ENCODE peak calls at places on chromosomes 11 and 22, in six cellular contexts. One of them, this sample, is unnamed.

GRCh38 chr22:49026476-49027121 is 801.1 kb downstream of the BRD1 start:
- DNase-seq in activated CD4-positive, alpha-beta T cell treated with anti-CD3 and anti-CD28 coated beads for 24 hours: no peak
- DNase-seq in stimulated activated CD8-positive, alpha-beta memory T cell treated with anti-CD3 and anti-CD28 coated beads, Interleukin-7, amount 100 ng/mL, for 4 hours: no peak
- DNase-seq in fibroblast of pulmonary artery: no peak
- DNase-seq in T47D: no peak
- DNase-seq in mesendoderm: peak
- DNase-seq in this sample: no peak

GRCh38 chr11:69529001-69529400 is 47.5 kb downstream of the LINC01488 start:
- DNase-seq in activated CD4-positive, alpha-beta T cell treated with anti-CD3 and anti-CD28 coated beads for 24 hours: no peak
- DNase-seq in stimulated activated CD8-positive, alpha-beta memory T cell treated with anti-CD3 and anti-CD28 coated beads, Interleukin-7, amount 100 ng/mL, for 4 hours: no peak
- DNase-seq in fibroblast of pulmonary artery: no peak
- DNase-seq in T47D: no peak
- DNase-seq in mesendoderm: no peak
- DNase-seq in this sample: no peak

GRCh38 chr11:65132238-65132987 is 1.9 kb downstream of the SYVN1 start:
- DNase-seq in activated CD4-positive, alpha-beta T cell treated with anti-CD3 and anti-CD28 coated beads for 24 hours: no peak
- DNase-seq in stimulated activated CD8-positive, alpha-beta memory T cell treated with anti-CD3 and anti-CD28 coated beads, Interleukin-7, amount 100 ng/mL, for 4 hours: no peak
- DNase-seq in fibroblast of pulmonary artery: no peak
- DNase-seq in T47D: no peak
- DNase-seq in mesendoderm: no peak
- DNase-seq in this sample: no peak

GRCh38 chr11:69870772-69871171 is 51.6 kb upstream of the FGF3 start:
- DNase-seq in activated CD4-positive, alpha-beta T cell treated with anti-CD3 and anti-CD28 coated beads for 24 hours: no peak
- DNase-seq in stimulated activated CD8-positive, alpha-beta memory T cell treated with anti-CD3 and anti-CD28 coated beads, Interleukin-7, amount 100 ng/mL, for 4 hours: no peak
- DNase-seq in fibroblast of pulmonary artery: peak
- DNase-seq in T47D: no peak
- DNase-seq in mesendoderm: no peak
- DNase-seq in this sample: no peak

GRCh38 chr11:18731949-18732821 is 6.2 kb upstream of the IGSF22 start:
- DNase-seq in activated CD4-positive, alpha-beta T cell treated with anti-CD3 and anti-CD28 coated beads for 24 hours: peak
- DNase-seq in stimulated activated CD8-positive, alpha-beta memory T cell treated with anti-CD3 and anti-CD28 coated beads, Interleukin-7, amount 100 ng/mL, for 4 hours: peak
- DNase-seq in fibroblast of pulmonary artery: peak
- DNase-seq in T47D: peak
- DNase-seq in mesendoderm: peak
- DNase-seq in this sample: peak

GRCh38 chr22:27224485-27225364 is 567.3 kb downstream of the MIAT start:
- DNase-seq in activated CD4-positive, alpha-beta T cell treated with anti-CD3 and anti-CD28 coated beads for 24 hours: no peak
- DNase-seq in stimulated activated CD8-positive, alpha-beta memory T cell treated with anti-CD3 and anti-CD28 coated beads, Interleukin-7, amount 100 ng/mL, for 4 hours: no peak
- DNase-seq in fibroblast of pulmonary artery: peak
- DNase-seq in T47D: no peak
- DNase-seq in mesendoderm: no peak
- DNase-seq in this sample: no peak

GRCh38 chr22:35111244-35111643 is 45.3 kb downstream of the ISX start:
- DNase-seq in activated CD4-positive, alpha-beta T cell treated with anti-CD3 and anti-CD28 coated beads for 24 hours: no peak
- DNase-seq in stimulated activated CD8-positive, alpha-beta memory T cell treated with anti-CD3 and anti-CD28 coated beads, Interleukin-7, amount 100 ng/mL, for 4 hours: no peak
- DNase-seq in fibroblast of pulmonary artery: no peak
- DNase-seq in T47D: no peak
- DNase-seq in mesendoderm: no peak
- DNase-seq in this sample: no peak

GRCh38 chr11:43987384-43988039 is 45.1 kb downstream of the C11orf96 start:
- DNase-seq in activated CD4-positive, alpha-beta T cell treated with anti-CD3 and anti-CD28 coated beads for 24 hours: no peak
- DNase-seq in stimulated activated CD8-positive, alpha-beta memory T cell treated with anti-CD3 and anti-CD28 coated beads, Interleukin-7, amount 100 ng/mL, for 4 hours: no peak
- DNase-seq in fibroblast of pulmonary artery: peak
- DNase-seq in T47D: no peak
- DNase-seq in mesendoderm: peak
- DNase-seq in this sample: peak

GRCh38 chr11:78657968-78658839 is 83.5 kb upstream of the NARS2 start:
- DNase-seq in activated CD4-positive, alpha-beta T cell treated with anti-CD3 and anti-CD28 coated beads for 24 hours: no peak
- DNase-seq in stimulated activated CD8-positive, alpha-beta memory T cell treated with anti-CD3 and anti-CD28 coated beads, Interleukin-7, amount 100 ng/mL, for 4 hours: no peak
- DNase-seq in fibroblast of pulmonary artery: no peak
- DNase-seq in T47D: no peak
- DNase-seq in mesendoderm: no peak
- DNase-seq in this sample: no peak

GRCh38 chr22:17314472-17314871 is 54.8 kb upstream of the CECR2 start:
- DNase-seq in activated CD4-positive, alpha-beta T cell treated with anti-CD3 and anti-CD28 coated beads for 24 hours: no peak
- DNase-seq in stimulated activated CD8-positive, alpha-beta memory T cell treated with anti-CD3 and anti-CD28 coated beads, Interleukin-7, amount 100 ng/mL, for 4 hours: no peak
- DNase-seq in fibroblast of pulmonary artery: no peak
- DNase-seq in T47D: no peak
- DNase-seq in mesendoderm: no peak
- DNase-seq in this sample: no peak

GRCh38 chr11:12235945-12236743 is 125.8 kb downstream of the MICAL2 start:
- DNase-seq in activated CD4-positive, alpha-beta T cell treated with anti-CD3 and anti-CD28 coated beads for 24 hours: peak
- DNase-seq in stimulated activated CD8-positive, alpha-beta memory T cell treated with anti-CD3 and anti-CD28 coated beads, Interleukin-7, amount 100 ng/mL, for 4 hours: peak
- DNase-seq in fibroblast of pulmonary artery: peak
- DNase-seq in T47D: peak
- DNase-seq in mesendoderm: peak
- DNase-seq in this sample: no peak

This sample was measured in omental fat pad.